ENCODE peak calls at places on chromosomes 16 and 17, in nine cellular contexts. One of them, this sample, is unnamed.

GRCh38 chr16:10335681-10336080 is 50.2 kb upstream of the ATF7IP2 start:
- DNase-seq in heart left ventricle: no peak
- DNase-seq in effector memory CD8-positive, alpha-beta T cell: no peak
- DNase-seq in HT-29: no peak
- DNase-seq in dermis microvascular lymphatic vessel endothelial cell: no peak
- DNase-seq in activated CD4-positive, alpha-beta T cell treated with anti-CD3 and anti-CD28 coated beads, Interleukin-2, amount 50 U/mL, for 48 hours: no peak
- DNase-seq in WTC11: no peak
- DNase-seq in activated CD8-positive, alpha-beta T cell treated with anti-CD3 and anti-CD28 coated beads for 36 hours: no peak
- DNase-seq in thoracic aorta: no peak
- DNase-seq in this sample: no peak

GRCh38 chr16:28097500-28097899 is 34.0 kb upstream of the GSG1L start:
- DNase-seq in activated CD4-positive, alpha-beta T cell treated with anti-CD3 and anti-CD28 coated beads, Interleukin-2, amount 50 U/mL, for 48 hours: no peak
- DNase-seq in HT-29: no peak
- DNase-seq in WTC11: no peak
- DNase-seq in effector memory CD8-positive, alpha-beta T cell: no peak
- DNase-seq in thoracic aorta: no peak
- DNase-seq in heart left ventricle: no peak
- DNase-seq in dermis microvascular lymphatic vessel endothelial cell: no peak
- DNase-seq in activated CD8-positive, alpha-beta T cell treated with anti-CD3 and anti-CD28 coated beads for 36 hours: no peak
- DNase-seq in this sample: no peak

GRCh38 chr16:73196670-73197069 is 148.7 kb upstream of the ZFHX3 start:
- DNase-seq in dermis microvascular lymphatic vessel endothelial cell: peak; percentile 82
- DNase-seq in activated CD4-positive, alpha-beta T cell treated with anti-CD3 and anti-CD28 coated beads, Interleukin-2, amount 50 U/mL, for 48 hours: peak; percentile 29
- DNase-seq in activated CD8-positive, alpha-beta T cell treated with anti-CD3 and anti-CD28 coated beads for 36 hours: peak; percentile 46
- DNase-seq in HT-29: peak; percentile 78
- DNase-seq in effector memory CD8-positive, alpha-beta T cell: no peak
- DNase-seq in thoracic aorta: peak; percentile 45
- DNase-seq in WTC11: peak; percentile 73
- DNase-seq in heart left ventricle: peak; percentile 73
- DNase-seq in this sample: peak; percentile 82

GRCh38 chr17:40516581-40517285 is 15.3 kb upstream of the TNS4 start:
- DNase-seq in WTC11: no peak
- DNase-seq in thoracic aorta: no peak
- DNase-seq in activated CD8-positive, alpha-beta T cell treated with anti-CD3 and anti-CD28 coated beads for 36 hours: peak; percentile 87
- DNase-seq in heart left ventricle: no peak
- DNase-seq in dermis microvascular lymphatic vessel endothelial cell: no peak
- DNase-seq in HT-29: peak; percentile 75
- DNase-seq in activated CD4-positive, alpha-beta T cell treated with anti-CD3 and anti-CD28 coated beads, Interleukin-2, amount 50 U/mL, for 48 hours: peak; percentile 66
- DNase-seq in effector memory CD8-positive, alpha-beta T cell: peak; percentile 73
- DNase-seq in this sample: no peak

GRCh38 chr16:90054554-90054953 is 22.6 kb downstream of the PRDM7 start:
- DNase-seq in heart left ventricle: no peak
- DNase-seq in activated CD4-positive, alpha-beta T cell treated with anti-CD3 and anti-CD28 coated beads, Interleukin-2, amount 50 U/mL, for 48 hours: no peak
- DNase-seq in thoracic aorta: no peak
- DNase-seq in WTC11: no peak
- DNase-seq in dermis microvascular lymphatic vessel endothelial cell: no peak
- DNase-seq in effector memory CD8-positive, alpha-beta T cell: no peak
- DNase-seq in activated CD8-positive, alpha-beta T cell treated with anti-CD3 and anti-CD28 coated beads for 36 hours: no peak
- DNase-seq in HT-29: no peak
- DNase-seq in this sample: no peak

GRCh38 chr16:30948087-30948955 is 547 bp upstream of the ORAI3 start:
- DNase-seq in HT-29: peak; percentile 76
- DNase-seq in dermis microvascular lymphatic vessel endothelial cell: peak; percentile 97
- DNase-seq in thoracic aorta: peak; percentile 84
- DNase-seq in WTC11: peak; percentile 99
- DNase-seq in activated CD8-positive, alpha-beta T cell treated with anti-CD3 and anti-CD28 coated beads for 36 hours: no peak
- DNase-seq in activated CD4-positive, alpha-beta T cell treated with anti-CD3 and anti-CD28 coated beads, Interleukin-2, amount 50 U/mL, for 48 hours: peak; percentile 18
- DNase-seq in effector memory CD8-positive, alpha-beta T cell: no peak
- DNase-seq in heart left ventricle: peak; percentile 88
- DNase-seq in this sample: peak; percentile 99

GRCh38 chr17:14745541-14745940 is 444.7 kb downstream of the HS3ST3B1 start:
- DNase-seq in effector memory CD8-positive, alpha-beta T cell: no peak
- DNase-seq in activated CD8-positive, alpha-beta T cell treated with anti-CD3 and anti-CD28 coated beads for 36 hours: no peak
- DNase-seq in thoracic aorta: no peak
- DNase-seq in heart left ventricle: no peak
- DNase-seq in WTC11: no peak
- DNase-seq in dermis microvascular lymphatic vessel endothelial cell: no peak
- DNase-seq in HT-29: no peak
- DNase-seq in activated CD4-positive, alpha-beta T cell treated with anti-CD3 and anti-CD28 coated beads, Interleukin-2, amount 50 U/mL, for 48 hours: no peak
- DNase-seq in this sample: peak; percentile 52

GRCh38 chr16:57884655-57885133 is 82.4 kb upstream of the KIFC3 start:
- DNase-seq in WTC11: peak; percentile 48
- DNase-seq in effector memory CD8-positive, alpha-beta T cell: no peak
- DNase-seq in thoracic aorta: no peak
- DNase-seq in dermis microvascular lymphatic vessel endothelial cell: no peak
- DNase-seq in activated CD8-positive, alpha-beta T cell treated with anti-CD3 and anti-CD28 coated beads for 36 hours: no peak
- DNase-seq in heart left ventricle: no peak
- DNase-seq in activated CD4-positive, alpha-beta T cell treated with anti-CD3 and anti-CD28 coated beads, Interleukin-2, amount 50 U/mL, for 48 hours: no peak
- DNase-seq in HT-29: no peak
- DNase-seq in this sample: no peak

GRCh38 chr16:17777461-17777863 is 306.7 kb upstream of the XYLT1 start:
- DNase-seq in WTC11: no peak
- DNase-seq in heart left ventricle: no peak
- DNase-seq in activated CD8-positive, alpha-beta T cell treated with anti-CD3 and anti-CD28 coated beads for 36 hours: no peak
- DNase-seq in HT-29: no peak
- DNase-seq in dermis microvascular lymphatic vessel endothelial cell: peak; percentile 6
- DNase-seq in activated CD4-positive, alpha-beta T cell treated with anti-CD3 and anti-CD28 coated beads, Interleukin-2, amount 50 U/mL, for 48 hours: no peak
- DNase-seq in effector memory CD8-positive, alpha-beta T cell: no peak
- DNase-seq in thoracic aorta: no peak
- DNase-seq in this sample: peak; percentile 20

GRCh38 chr16:56990407-56991286 is 1.3 kb downstream of the NLRC5 start:
- DNase-seq in thoracic aorta: no peak
- DNase-seq in dermis microvascular lymphatic vessel endothelial cell: no peak
- DNase-seq in activated CD8-positive, alpha-beta T cell treated with anti-CD3 and anti-CD28 coated beads for 36 hours: no peak
- DNase-seq in activated CD4-positive, alpha-beta T cell treated with anti-CD3 and anti-CD28 coated beads, Interleukin-2, amount 50 U/mL, for 48 hours: peak; percentile 55
- DNase-seq in effector memory CD8-positive, alpha-beta T cell: no peak
- DNase-seq in HT-29: no peak
- DNase-seq in heart left ventricle: no peak
- DNase-seq in WTC11: no peak
- DNase-seq in this sample: no peak

GRCh38 chr17:14341866-14342265 is 41.0 kb downstream of the HS3ST3B1 start:
- DNase-seq in HT-29: no peak
- DNase-seq in thoracic aorta: no peak
- DNase-seq in effector memory CD8-positive, alpha-beta T cell: no peak
- DNase-seq in activated CD8-positive, alpha-beta T cell treated with anti-CD3 and anti-CD28 coated beads for 36 hours: no peak
- DNase-seq in WTC11: no peak
- DNase-seq in activated CD4-positive, alpha-beta T cell treated with anti-CD3 and anti-CD28 coated beads, Interleukin-2, amount 50 U/mL, for 48 hours: no peak
- DNase-seq in heart left ventricle: no peak
- DNase-seq in dermis microvascular lymphatic vessel endothelial cell: no peak
- DNase-seq in this sample: peak; percentile 17

GRCh38 chr17:36641877-36642845 is 40.8 kb downstream of the MRM1 start:
- DNase-seq in dermis microvascular lymphatic vessel endothelial cell: no peak
- DNase-seq in activated CD8-positive, alpha-beta T cell treated with anti-CD3 and anti-CD28 coated beads for 36 hours: peak; percentile 13
- DNase-seq in activated CD4-positive, alpha-beta T cell treated with anti-CD3 and anti-CD28 coated beads, Interleukin-2, amount 50 U/mL, for 48 hours: peak; percentile 24
- DNase-seq in WTC11: peak; percentile 46
- DNase-seq in thoracic aorta: no peak
- DNase-seq in heart left ventricle: no peak
- DNase-seq in effector memory CD8-positive, alpha-beta T cell: no peak
- DNase-seq in HT-29: no peak
- DNase-seq in this sample: no peak

This sample was measured in fibroblast of pulmonary artery.